ENCODE peak calls at places on chromosomes 5 and 9, in five cellular contexts. Z is T follicular helper cell, S is COLO829, E is aorta, L is activated T-cell treated with anti-CD3 and anti-CD28 coated beads for 1 hour. W is an unnamed sample.

GRCh38 chr5:176447538-176447981 is 625 bp upstream of the FAF2 start:
- DNase-seq in E (no peak), S (no peak), Z (peak; percentile 4), L (no peak), W (no peak)

GRCh38 chr9:7234144-7234543 is 476.4 kb downstream of the KDM4C start:
- DNase-seq in Z (no peak), E (no peak), S (peak; percentile 19), L (no peak), W (no peak)

GRCh38 chr9:88476491-88477271 is 58.3 kb upstream of the NXNL2 start:
- DNase-seq in L (no peak), E (no peak), S (no peak), Z (no peak), W (no peak)

GRCh38 chr5:13985736-13986418 is 41.4 kb upstream of the DNAH5 start:
- DNase-seq in L (no peak), S (peak; percentile 53), E (peak; percentile 60), Z (no peak), W (no peak)

GRCh38 chr9:19988281-19988680 is 199.4 kb upstream of the SLC24A2 start:
- DNase-seq in S (peak; percentile 43), L (no peak), Z (no peak), E (no peak), W (no peak)

GRCh38 chr5:29949301-29949872 is 1244.1 kb upstream of the CDH6 start:
- DNase-seq in L (no peak), Z (no peak), S (no peak), E (no peak), W (no peak)

GRCh38 chr5:1268666-1269065 is 26.2 kb downstream of the TERT start:
- DNase-seq in L (peak; percentile 21), E (no peak), Z (no peak), S (no peak), W (peak; percentile 5)

GRCh38 chr5:67957374-67957773 is 258.2 kb upstream of the PIK3R1 start:
- DNase-seq in Z (no peak), S (no peak), E (no peak), L (no peak), W (no peak)

GRCh38 chr5:137058089-137058488 is 441.0 kb downstream of the SPOCK1 start:
- DNase-seq in Z (no peak), E (no peak), S (no peak), L (no peak), W (no peak)

GRCh38 chr5:44665101-44665701 is 143.5 kb upstream of the MRPS30 start:
- DNase-seq in L (no peak), Z (no peak), E (peak; percentile 42), S (no peak), W (no peak)

GRCh38 chr9:124182741-124183140 is 75.0 kb upstream of the NEK6 start:
- DNase-seq in L (no peak), S (no peak), Z (no peak), E (no peak), W (no peak)

GRCh38 chr5:89255845-89256463 is 373.0 kb upstream of the MEF2C start:
- DNase-seq in Z (no peak), L (no peak), S (peak; percentile 10), E (no peak), W (no peak)

GRCh38 chr9:128124873-128125574 is 2.5 kb downstream of the PTGES2 start:
- DNase-seq in L (no peak), S (no peak), E (peak; percentile 83), Z (no peak), W (no peak)

GRCh38 chr5:15791274-15791673 is 291.3 kb downstream of the FBXL7 start:
- DNase-seq in Z (no peak), S (no peak), E (no peak), L (no peak), W (no peak)

GRCh38 chr5:151580858-151581257 is 10.3 kb downstream of the FAT2 start:
- DNase-seq in L (no peak), S (no peak), E (no peak), Z (no peak), W (no peak)

GRCh38 chr5:143183989-143184388 is 219.5 kb downstream of the NR3C1 start:
- DNase-seq in S (no peak), L (no peak), E (no peak), Z (no peak), W (no peak)

GRCh38 chr5:73655521-73656160 is 29.6 kb downstream of the ARHGEF28 start:
- DNase-seq in L (no peak), E (peak; percentile 59), Z (no peak), S (no peak), W (no peak)

GRCh38 chr5:180153991-180154390 is 55.0 kb downstream of the RASGEF1C start:
- DNase-seq in S (no peak), L (no peak), E (no peak), Z (no peak), W (no peak)

GRCh38 chr9:126532019-126532462 is 81.7 kb upstream of the LMX1B start:
- DNase-seq in L (no peak), E (no peak), Z (no peak), S (no peak), W (no peak)

GRCh38 chr5:107032629-107033028 is 638.1 kb downstream of the EFNA5 start:
- DNase-seq in E (no peak), S (peak; percentile 0), L (no peak), Z (no peak), W (no peak)

GRCh38 chr5:40409600-40409999 is 270.1 kb upstream of the PTGER4 start:
- DNase-seq in S (no peak), L (no peak), Z (peak; percentile 40), E (peak; percentile 55), W (no peak)

GRCh38 chr5:142507528-142507927 is 178.4 kb downstream of the FGF1 start:
- DNase-seq in E (no peak), Z (no peak), S (no peak), L (no peak), W (peak; percentile 2)